ENCODE peak calls at places on chromosome 6, in eight cellular contexts. U is stomach, M is K562, T is upper lobe of left lung, N is A549, K is H1, Q is GM12878, R is ovary. G is an unnamed sample.

GRCh38 chr6:22248513-22249308 is 48.1 kb downstream of the PRL start:
- DNase-seq in U (no peak), M (no peak), T (no peak), N (peak; percentile 55), K (no peak), Q (no peak), R (no peak), G (no peak)

GRCh38 chr6:73372516-73372915 is 2.8 kb upstream of the OOEP start:
- DNase-seq in U (no peak), M (no peak), T (no peak), N (no peak), K (no peak), Q (no peak), R (no peak), G (no peak)

GRCh38 chr6:111478749-111479148 is 4.3 kb downstream of the REV3L start:
- DNase-seq in U (no peak), M (peak; percentile 64), T (no peak), N (no peak), K (no peak), Q (peak; percentile 49), R (no peak), G (no peak)

GRCh38 chr6:56595490-56596122 is 47.1 kb downstream of the DST start:
- DNase-seq in U (peak; percentile 34), M (peak; percentile 67), T (peak; percentile 39), N (peak; percentile 5), K (peak; percentile 52), Q (peak; percentile 31), R (peak; percentile 36), G (no peak)

GRCh38 chr6:43451939-43452338 is 3.4 kb downstream of the DLK2 start:
- DNase-seq in U (no peak), M (no peak), T (no peak), N (no peak), K (no peak), Q (no peak), R (peak; percentile 12), G (no peak)

GRCh38 chr6:44388135-44388487 is 605 bp downstream of the CDC5L start:
- DNase-seq in U (no peak), M (no peak), T (no peak), N (no peak), K (no peak), Q (peak; percentile 27), R (no peak), G (no peak)

GRCh38 chr6:166971271-166971670 is 14.9 kb upstream of the RNASET2 start:
- DNase-seq in U (no peak), M (no peak), T (no peak), N (no peak), K (peak; percentile 22), Q (no peak), R (no peak), G (no peak)

GRCh38 chr6:105993769-105994521 is 92.2 kb upstream of the PRDM1 start:
- DNase-seq in U (no peak), M (no peak), T (no peak), N (no peak), K (peak; percentile 65), Q (no peak), R (peak; percentile 27), G (no peak)

GRCh38 chr6:74091794-74092157 is 395.8 kb downstream of the CD109 start:
- DNase-seq in U (no peak), M (no peak), T (no peak), N (no peak), K (no peak), Q (no peak), R (no peak), G (no peak)

GRCh38 chr6:156862711-156863110 is 85.5 kb downstream of the ARID1B start:
- DNase-seq in U (no peak), M (no peak), T (no peak), N (no peak), K (no peak), Q (no peak), R (no peak), G (peak; percentile 75)

GRCh38 chr6:100220543-100220942 is 226.5 kb upstream of the MCHR2 start:
- DNase-seq in U (no peak), M (no peak), T (no peak), N (no peak), K (no peak), Q (no peak), R (no peak), G (no peak)

GRCh38 chr6:15987569-15987968 is 141.3 kb upstream of the MYLIP start:
- DNase-seq in U (no peak), M (peak; percentile 80), T (no peak), N (no peak), K (no peak), Q (no peak), R (no peak), G (no peak)

GRCh38 chr6:31660224-31660997 is at the start of gene C6orf47:
- DNase-seq in U (peak; percentile 90), M (peak; percentile 99), T (peak; percentile 93), N (peak; percentile 72), K (peak; percentile 90), Q (no peak), R (peak; percentile 88), G (peak; percentile 95)

GRCh38 chr6:57265755-57266221 is 43.7 kb upstream of the RAB23 start:
- DNase-seq in U (no peak), M (no peak), T (no peak), N (no peak), K (no peak), Q (no peak), R (no peak), G (no peak)

GRCh38 chr6:113178349-113178748 is 678.8 kb upstream of the MARCKS start:
- DNase-seq in U (no peak), M (no peak), T (no peak), N (no peak), K (no peak), Q (no peak), R (no peak), G (no peak)

GRCh38 chr6:36679043-36679821 is 718 bp downstream of the CDKN1A start:
- DNase-seq in U (peak; percentile 78), M (peak; percentile 75), T (peak; percentile 82), N (no peak), K (peak; percentile 75), Q (no peak), R (peak; percentile 84), G (peak; percentile 96)
- TF ChIP-seq EP300 in U (peak; percentile 94), M (no peak), T (peak; percentile 89), N (no peak), K (no peak), Q (no peak), R (peak; percentile 88), G (peak; percentile 89)

DNA sequence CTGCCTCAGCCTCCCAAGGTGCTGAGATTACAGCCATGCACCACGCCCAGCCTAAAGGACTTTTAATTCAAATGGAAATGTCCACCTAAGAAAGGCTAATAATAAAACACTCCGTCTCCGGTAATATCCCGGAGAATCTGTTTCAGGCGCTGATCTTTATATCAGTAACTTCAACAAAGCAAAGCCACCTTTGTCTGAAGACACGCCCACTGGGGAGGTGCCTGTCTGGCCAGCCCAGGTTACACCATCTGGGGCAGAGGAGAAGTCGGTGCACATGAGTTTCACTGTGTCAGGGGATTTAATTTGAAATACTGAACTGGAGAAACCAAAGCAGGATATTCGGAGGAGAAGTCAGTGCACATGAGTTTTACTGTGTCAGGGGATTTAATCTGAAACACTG is 9.4 kb downstream of the SERPINB6 start:
- DNase-seq in U (peak; percentile 78), M (peak; percentile 68), T (peak; percentile 84), N (no peak), K (no peak), Q (no peak), R (no peak), G (no peak)
- TF ChIP-seq POLR2A in U (no peak), M (no peak), T (no peak), N (no peak), K (no peak), Q (no peak), R (no peak), G (no peak)

GRCh38 chr6:35021014-35021413 is 120.1 kb downstream of the TCP11 start:
- DNase-seq in U (peak; percentile 47), M (no peak), T (no peak), N (no peak), K (no peak), Q (no peak), R (peak; percentile 42), G (no peak)

GRCh38 chr6:35023601-35024000 is 117.5 kb downstream of the TCP11 start:
- DNase-seq in U (no peak), M (no peak), T (no peak), N (no peak), K (no peak), Q (no peak), R (no peak), G (no peak)

GRCh38 chr6:35025241-35026188 is 115.6 kb downstream of the TCP11 start:
- DNase-seq in U (no peak), M (peak; percentile 9), T (no peak), N (no peak), K (no peak), Q (no peak), R (no peak), G (no peak)

GRCh38 chr6:35024601-35025054 is 116.5 kb downstream of the TCP11 start:
- DNase-seq in U (peak; percentile 47), M (peak; percentile 65), T (peak; percentile 85), N (peak; percentile 28), K (no peak), Q (no peak), R (no peak), G (no peak)

GRCh38 chr6:35023091-35023490 is 118.0 kb downstream of the TCP11 start:
- DNase-seq in U (no peak), M (no peak), T (no peak), N (no peak), K (no peak), Q (no peak), R (no peak), G (no peak)
- H3K4me1 ChIP-seq in U (peaks cover 62% of the 10 kb centered on the region), M (peaks cover 11% of the 10 kb centered on the region), T (peaks cover 68% of the 10 kb centered on the region), N (peaks cover 23% of the 10 kb centered on the region), K (peaks cover 34% of the 10 kb centered on the region), Q (no peaks in the 10 kb centered on the region), R (peaks cover 14% of the 10 kb centered on the region), G (peaks cover 94% of the 10 kb centered on the region)

GRCh38 chr6:20534906-20535305 is 649 bp downstream of the CDKAL1 start:
- DNase-seq in U (no peak), M (no peak), T (no peak), N (no peak), K (peak; percentile 33), Q (no peak), R (no peak), G (no peak)
- TF ChIP-seq EP300 in U (no peak), M (no peak), T (no peak), N (no peak), K (no peak), Q (no peak), R (no peak), G (no peak)

G was measured in esophagus muscularis mucosa.